ENCODE peak calls at places on chromosomes 16 and 17, in four cellular contexts. F is right atrium auricular region, I is adrenal gland, H is brain microvascular endothelial cell. O is an unnamed sample.

GRCh38 chr17:31446195-31446967 is 54.9 kb downstream of the RAB11FIP4 start:
- DNase-seq in F (no peak), I (no peak), H (no peak), O (no peak)

GRCh38 chr17:27506348-27507218 is 50.3 kb downstream of the KSR1 start:
- DNase-seq in F (no peak), H (no peak), I (no peak), O (no peak)

GRCh38 chr17:71726320-71726719 is 394.5 kb upstream of the SOX9 start:
- DNase-seq in H (no peak), I (no peak), F (no peak), O (peak; percentile 2)

GRCh38 chr16:11612110-11612981 is 25.6 kb upstream of the LITAF start:
- DNase-seq in I (no peak), H (no peak), F (no peak), O (peak; percentile 63)

GRCh38 chr17:77312061-77312684 is 171.4 kb downstream of the SEC14L1 start:
- DNase-seq in I (peak; percentile 83), F (no peak), H (no peak), O (no peak)

GRCh38 chr17:34998205-34998604 is 17.9 kb downstream of the LIG3 start:
- DNase-seq in I (peak; percentile 70), H (peak; percentile 58), F (peak; percentile 76), O (peak; percentile 75)

GRCh38 chr17:35010093-35010492 is 29.8 kb downstream of the LIG3 start:
- DNase-seq in H (no peak), I (no peak), F (no peak), O (no peak)

GRCh38 chr17:34251186-34251585 is 3.9 kb upstream of the CCL2 start:
- DNase-seq in H (no peak), F (no peak), I (no peak), O (no peak)

GRCh38 chr17:57484081-57484666 is 227.9 kb downstream of the MSI2 start:
- DNase-seq in H (no peak), I (no peak), F (no peak), O (no peak)

GRCh38 chr17:8105957-8106398 is 12.3 kb downstream of the ALOXE3 start:
- DNase-seq in F (no peak), H (no peak), I (no peak), O (peak; percentile 58)

GRCh38 chr16:74813109-74813641 is 38.6 kb upstream of the FA2H start:
- DNase-seq in H (peak; percentile 50), F (peak; percentile 66), I (peak; percentile 80), O (peak; percentile 76)

GRCh38 chr16:2090819-2091721 is 43.3 kb downstream of the TSC2 start:
- DNase-seq in F (no peak), I (peak; percentile 90), H (peak; percentile 17), O (peak; percentile 60)

GRCh38 chr17:38449364-38449763 is 21.1 kb downstream of the ARHGAP23 start:
- DNase-seq in F (no peak), I (no peak), H (no peak), O (peak; percentile 86)

GRCh38 chr17:34633760-34634159 is 54.4 kb downstream of the TMEM132E start:
- DNase-seq in H (no peak), F (no peak), I (no peak), O (no peak)

GRCh38 chr17:79837888-79838540 is 1.2 kb downstream of the CBX4 start:
- DNase-seq in F (no peak), I (no peak), H (no peak), O (no peak)

GRCh38 chr16:50992366-50993032 is 158.6 kb downstream of the SALL1 start:
- DNase-seq in H (no peak), F (no peak), I (no peak), O (no peak)

GRCh38 chr17:57714660-57715059 is 30.4 kb downstream of the CCDC182 start:
- DNase-seq in H (no peak), I (no peak), F (peak; percentile 5), O (no peak)

GRCh38 chr16:17053536-17054160 is 417.1 kb downstream of the XYLT1 start:
- DNase-seq in I (no peak), H (no peak), F (no peak), O (no peak)

GRCh38 chr17:28726912-28727726 is 1.1 kb upstream of the TLCD1 start:
- DNase-seq in F (peak; percentile 90), I (peak; percentile 92), H (peak; percentile 88), O (peak; percentile 82)

GRCh38 chr16:77424841-77425604 is 9.8 kb downstream of the ADAMTS18 start:
- DNase-seq in I (no peak), F (no peak), H (no peak), O (no peak)

GRCh38 chr16:49986351-49987124 is 38.5 kb upstream of the CNEP1R1 start:
- DNase-seq in F (no peak), I (peak; percentile 35), H (peak; percentile 27), O (no peak)

GRCh38 chr17:34487616-34488015 is 91.8 kb upstream of the TMEM132E start:
- DNase-seq in F (no peak), H (no peak), I (no peak), O (no peak)

GRCh38 chr16:4860727-4861342 is 13.6 kb downstream of the UBN1 start:
- DNase-seq in H (no peak), F (no peak), I (no peak), O (no peak)

GRCh38 chr16:73326770-73327470 is 279.0 kb upstream of the ZFHX3 start:
- DNase-seq in F (no peak), I (no peak), H (peak; percentile 9), O (no peak)

GRCh38 chr17:56881685-56882295 is 32.1 kb downstream of the TRIM25 start:
- DNase-seq in H (no peak), I (no peak), F (no peak), O (no peak)

GRCh38 chr16:14473488-14473887 is 156.6 kb downstream of the PARN start:
- DNase-seq in I (no peak), H (no peak), F (no peak), O (no peak)

GRCh38 chr17:19876524-19877161 is 8.9 kb upstream of the ULK2 start:
- DNase-seq in I (peak; percentile 48), F (peak; percentile 70), H (no peak), O (no peak)

GRCh38 chr16:84132527-84133285 is 12.3 kb downstream of the HSDL1 start:
- DNase-seq in F (no peak), H (no peak), I (no peak), O (no peak)

GRCh38 chr17:80115159-80115558 is 13.8 kb downstream of the GAA start:
- DNase-seq in H (no peak), I (no peak), F (no peak), O (no peak)

GRCh38 chr16:13186813-13187212 is 285.4 kb downstream of the SHISA9 start:
- DNase-seq in H (no peak), F (no peak), I (no peak), O (no peak)
- TF ChIP-seq CTCF in H (no peak), F (no peak), I (no peak), O (no peak)

DNA sequence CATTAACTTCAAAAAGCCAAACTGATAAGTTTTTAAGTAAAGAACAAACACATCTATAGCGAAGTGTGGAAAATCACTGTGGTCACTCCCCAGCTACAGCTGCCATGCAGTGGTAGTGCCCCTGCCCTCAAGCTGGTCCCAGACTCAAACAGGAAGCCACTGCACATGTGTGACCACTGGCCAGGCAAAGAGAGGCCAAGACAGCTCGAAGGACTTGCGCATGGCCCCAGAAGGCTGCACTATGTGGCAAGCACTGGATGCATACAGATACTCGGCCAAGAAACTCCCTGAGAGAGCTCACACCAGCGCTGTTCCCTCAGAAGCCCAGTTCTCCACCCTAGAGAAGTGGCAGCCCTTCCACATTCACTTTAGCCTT is 82.4 kb downstream of the ANKRD11 start:
- DNase-seq in F (peak; percentile 68), H (no peak), I (no peak), O (no peak)
- H3K27ac ChIP-seq in F (no peak overlapping the region), H (no peak overlapping the region), I (peak overlapping the region; percentile 78), O (peak overlapping the region; percentile 83)

GRCh38 chr17:48541574-48542113 is 3.3 kb downstream of the HOXB2 start:
- DNase-seq in I (peak; percentile 65), F (no peak), H (no peak), O (no peak)

GRCh38 chr17:48540213-48540612 is 4.7 kb downstream of the HOXB2 start:
- DNase-seq in F (no peak), I (no peak), H (no peak), O (no peak)

GRCh38 chr17:48539177-48539576 is 5.7 kb downstream of the HOXB2 start:
- DNase-seq in H (no peak), F (no peak), I (no peak), O (no peak)

GRCh38 chr17:48542114-48542955 is 2.6 kb downstream of the HOXB2 start:
- DNase-seq in H (no peak), I (no peak), F (no peak), O (no peak)

DNA sequence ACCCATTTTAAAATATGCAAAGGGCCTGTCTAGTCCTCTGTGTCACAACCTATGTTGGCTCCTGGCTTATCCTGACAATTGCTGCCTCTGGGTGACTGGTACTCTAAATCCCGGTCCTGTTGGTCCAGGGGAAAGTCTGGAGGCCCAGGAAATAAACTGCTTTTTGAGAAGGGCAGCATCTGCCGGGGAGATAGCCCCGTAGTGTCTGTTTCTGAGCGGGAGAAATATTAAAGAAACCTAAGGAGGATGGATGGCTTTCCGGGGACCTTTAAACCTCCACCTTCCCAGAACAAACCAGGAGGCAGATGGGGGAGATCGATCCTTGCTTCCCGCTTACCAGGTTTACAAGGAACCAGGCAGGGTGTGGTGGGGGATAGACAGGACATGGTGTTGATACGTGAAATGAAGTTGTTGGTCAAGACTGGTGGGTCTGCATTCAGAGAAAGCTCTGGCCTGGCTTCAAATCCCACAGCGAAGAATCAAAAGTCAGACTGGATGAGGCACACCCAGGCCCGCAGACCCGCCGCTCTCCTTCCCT is 3.8 kb downstream of the HOXB2 start:
- DNase-seq in I (no peak), F (no peak), H (no peak), O (no peak)
- TF ChIP-seq CTCF in I (no peak), F (no peak), H (no peak), O (no peak)

GRCh38 chr16:281660-282249 is 1.2 kb upstream of the PDIA2 start:
- DNase-seq in H (no peak), I (no peak), F (no peak), O (no peak)
- H3K27ac ChIP-seq in H (no peak overlapping the region), I (no peak overlapping the region), F (no peak overlapping the region), O (no peak overlapping the region)

DNA sequence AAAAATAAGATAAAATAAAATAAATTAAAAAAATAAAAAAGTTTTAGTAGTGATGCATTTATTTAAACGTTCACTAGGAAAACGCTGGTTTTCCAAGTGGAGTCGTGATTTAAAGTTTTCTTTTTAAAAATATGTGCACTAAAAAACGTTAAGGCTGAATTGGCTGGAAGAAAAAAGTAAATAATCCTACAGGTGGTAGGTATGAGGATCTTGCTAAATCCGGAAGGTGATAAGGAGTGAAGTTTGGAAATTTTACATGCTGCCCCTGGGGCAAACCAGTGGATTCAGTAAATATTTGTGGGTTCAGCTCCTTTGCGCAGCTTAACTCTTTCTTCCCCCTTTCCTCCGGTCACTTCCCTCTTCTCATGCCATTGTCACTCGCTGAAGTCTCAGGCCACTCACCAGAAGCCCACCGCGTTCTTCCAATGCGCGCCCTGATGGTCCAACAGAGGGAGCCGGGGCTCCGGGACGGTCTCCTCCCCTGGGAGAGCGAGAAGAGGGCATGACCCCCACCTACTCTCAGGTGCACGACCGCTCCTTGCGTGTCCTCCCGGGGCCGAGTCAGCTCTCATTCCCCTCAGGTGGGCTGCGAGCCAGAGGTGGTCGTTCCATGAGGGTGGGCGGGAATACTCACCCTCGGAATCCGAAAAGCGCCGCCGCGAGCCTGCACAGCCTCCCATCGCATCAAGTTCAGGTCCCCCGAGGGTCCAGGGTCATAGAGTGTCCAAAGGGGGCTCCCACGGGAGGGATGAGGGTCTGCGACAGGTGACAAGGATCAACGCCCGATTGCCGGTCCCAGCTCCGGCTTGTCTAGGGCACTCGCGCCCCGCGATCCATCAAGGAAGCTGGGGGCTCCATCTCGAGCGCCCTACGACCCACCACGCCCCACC is 549 bp downstream of the CLN3 start:
- DNase-seq in I (peak; percentile 45), H (no peak), F (no peak), O (peak; percentile 48)
- TF ChIP-seq CTCF in I (peak; percentile 26), H (peak; percentile 56), F (peak; percentile 62), O (no peak)

GRCh38 chr16:1010815-1011214 is 29.2 kb downstream of the SOX8 start:
- DNase-seq in I (no peak), F (no peak), H (no peak), O (no peak)
- H3K27ac ChIP-seq in I (no peak overlapping the region), F (no peak overlapping the region), H (no peak overlapping the region), O (no peak overlapping the region)